ENCODE peak calls at places on chromosomes 4 and X, in seven cellular contexts. X is foreskin melanocyte; F is GM12892; Z is adrenal gland; Y is activated T-helper 1 cell treated with anti-CD3 and anti-CD28 coated beads, Interleukin-2, amount 50 U/mL, for 16 hours; L is Caco-2; I is memory B cell. S is an unnamed sample.

GRCh38 chrX:47156611-47157520 is 11.8 kb downstream of the RBM10 start:
- DNase-seq in X (no peak), F (no peak), Z (no peak), Y (no peak), L (no peak), I (no peak), S (no peak)

GRCh38 chr4:43113196-43113595 is 220.7 kb downstream of the GRXCR1 start:
- DNase-seq in X (no peak), F (no peak), Z (no peak), Y (no peak), L (no peak), I (no peak), S (no peak)

GRCh38 chr4:98510757-98511517 is 147.5 kb downstream of the TSPAN5 start:
- DNase-seq in X (no peak), F (no peak), Z (no peak), Y (no peak), L (no peak), I (no peak), S (no peak)

GRCh38 chr4:66972087-66972486 is 573.2 kb downstream of the CENPC start:
- DNase-seq in X (no peak), F (no peak), Z (no peak), Y (no peak), L (no peak), I (no peak), S (no peak)

GRCh38 chrX:137278825-137279224 is 245.0 kb upstream of the GPR101 start:
- DNase-seq in X (no peak), F (no peak), Z (no peak), Y (no peak), L (no peak), I (no peak), S (no peak)

GRCh38 chr4:121154103-121154515 is 10.0 kb downstream of the TNIP3 start:
- DNase-seq in X (peak), F (no peak), Z (no peak), Y (no peak), L (no peak), I (no peak), S (no peak)

GRCh38 chr4:8272472-8273428 is 3.2 kb downstream of the HTRA3 start:
- DNase-seq in X (no peak), F (no peak), Z (peak), Y (no peak), L (no peak), I (no peak), S (no peak)

GRCh38 chr4:52019941-52020657 is at the start of gene LRRC66:
- DNase-seq in X (no peak), F (no peak), Z (peak), Y (no peak), L (no peak), I (no peak), S (no peak)

GRCh38 chr4:40099010-40099409 is 42.4 kb downstream of the N4BP2 start:
- DNase-seq in X (no peak), F (no peak), Z (peak), Y (no peak), L (no peak), I (no peak), S (no peak)

GRCh38 chrX:68865300-68865699 is 36.5 kb downstream of the EFNB1 start:
- DNase-seq in X (no peak), F (no peak), Z (no peak), Y (no peak), L (no peak), I (no peak), S (no peak)

GRCh38 chr4:2598661-2599654 is 62.5 kb downstream of the FAM193A start:
- DNase-seq in X (no peak), F (peak), Z (no peak), Y (no peak), L (no peak), I (peak), S (no peak)

S was measured in prostate gland.